ENCODE peak calls at places on chromosome 7, in eight cellular contexts. One of them, this sample, is unnamed. For H3K36me3 and H3K4me1, the result is how much of the 10 kb centered on the place peaks cover.

GRCh38 chr7:123143206-123143605 is 56.6 kb downstream of the SLC13A1 start:
- DNase-seq in PC-3: no peak
- DNase-seq in IMR-90: no peak
- DNase-seq in heart left ventricle: no peak
- DNase-seq in kidney: no peak
- DNase-seq in lung: no peak
- DNase-seq in spleen: no peak
- DNase-seq in lower lobe of right lung: no peak
- DNase-seq in this sample: no peak

GRCh38 chr7:152925412-152926147 is 166.0 kb downstream of the ACTR3B start:
- DNase-seq in lower lobe of right lung: no peak
- DNase-seq in IMR-90: no peak
- DNase-seq in heart left ventricle: no peak
- DNase-seq in PC-3: no peak
- DNase-seq in spleen: no peak
- DNase-seq in lung: no peak
- DNase-seq in kidney: no peak
- DNase-seq in this sample: no peak

GRCh38 chr7:140122975-140123374 is 53.8 kb downstream of the KDM7A start:
- DNase-seq in IMR-90: no peak
- DNase-seq in kidney: no peak
- DNase-seq in lung: no peak
- DNase-seq in PC-3: no peak
- DNase-seq in lower lobe of right lung: no peak
- DNase-seq in heart left ventricle: no peak
- DNase-seq in spleen: no peak
- DNase-seq in this sample: no peak

GRCh38 chr7:48938539-48938938 is 14.2 kb downstream of the CDC14C start:
- DNase-seq in lower lobe of right lung: no peak
- DNase-seq in spleen: no peak
- DNase-seq in lung: no peak
- DNase-seq in PC-3: peak
- DNase-seq in IMR-90: no peak
- DNase-seq in heart left ventricle: no peak
- DNase-seq in kidney: no peak
- DNase-seq in this sample: peak

GRCh38 chr7:57403601-57404342 is 46.2 kb upstream of the ZNF716 start:
- DNase-seq in PC-3: peak
- DNase-seq in spleen: peak
- DNase-seq in lung: no peak
- DNase-seq in kidney: peak
- DNase-seq in IMR-90: no peak
- DNase-seq in heart left ventricle: peak
- DNase-seq in lower lobe of right lung: no peak
- DNase-seq in this sample: no peak

GRCh38 chr7:73704640-73705550 is 14.6 kb downstream of the STX1A start:
- DNase-seq in IMR-90: peak
- DNase-seq in lower lobe of right lung: peak
- DNase-seq in PC-3: peak
- DNase-seq in lung: peak
- DNase-seq in heart left ventricle: peak
- DNase-seq in spleen: no peak
- DNase-seq in kidney: no peak
- DNase-seq in this sample: no peak

GRCh38 chr7:44223362-44224114 is 22.8 kb downstream of the YKT6 start:
- DNase-seq in lower lobe of right lung: peak
- DNase-seq in PC-3: no peak
- DNase-seq in kidney: peak
- DNase-seq in IMR-90: no peak
- DNase-seq in heart left ventricle: peak
- DNase-seq in lung: no peak
- DNase-seq in spleen: peak
- DNase-seq in this sample: no peak

GRCh38 chr7:27143022-27143949 is at the start of gene HOXA5:
- DNase-seq in lower lobe of right lung: no peak
- DNase-seq in kidney: peak
- DNase-seq in spleen: peak
- DNase-seq in PC-3: no peak
- DNase-seq in heart left ventricle: peak
- DNase-seq in IMR-90: peak
- DNase-seq in lung: peak
- DNase-seq in this sample: peak

GRCh38 chr7:106606120-106606519 is 54.8 kb downstream of the CCDC71L start:
- DNase-seq in IMR-90: no peak
- DNase-seq in spleen: no peak
- DNase-seq in lower lobe of right lung: no peak
- DNase-seq in heart left ventricle: no peak
- DNase-seq in lung: no peak
- DNase-seq in PC-3: no peak
- DNase-seq in kidney: no peak
- DNase-seq in this sample: no peak

GRCh38 chr7:27192546-27193334 is 7.2 kb downstream of the HOXA13 start:
- DNase-seq in lung: no peak
- DNase-seq in lower lobe of right lung: no peak
- DNase-seq in spleen: peak
- DNase-seq in kidney: peak
- DNase-seq in heart left ventricle: no peak
- DNase-seq in IMR-90: no peak
- DNase-seq in PC-3: peak
- DNase-seq in this sample: peak

GRCh38 chr7:22189741-22190140 is 167.2 kb downstream of the RAPGEF5 start:
- DNase-seq in lung: no peak
- DNase-seq in heart left ventricle: no peak
- DNase-seq in kidney: no peak
- DNase-seq in spleen: no peak
- DNase-seq in lower lobe of right lung: no peak
- DNase-seq in IMR-90: no peak
- DNase-seq in PC-3: no peak
- DNase-seq in this sample: no peak

GRCh38 chr7:131238260-131238940 is 89.3 kb upstream of the MKLN1 start:
- DNase-seq in PC-3: peak
- DNase-seq in lung: no peak
- DNase-seq in kidney: no peak
- DNase-seq in IMR-90: peak
- DNase-seq in lower lobe of right lung: no peak
- DNase-seq in heart left ventricle: no peak
- DNase-seq in spleen: no peak
- DNase-seq in this sample: no peak

GRCh38 chr7:151019130-151019447 is 5.2 kb downstream of the ATG9B start:
- DNase-seq in kidney: no peak
- DNase-seq in spleen: no peak
- DNase-seq in lung: no peak
- DNase-seq in PC-3: no peak
- DNase-seq in heart left ventricle: no peak
- DNase-seq in IMR-90: no peak
- DNase-seq in lower lobe of right lung: no peak
- DNase-seq in this sample: no peak
- H3K36me3 ChIP-seq in kidney: under half
- H3K36me3 ChIP-seq in spleen: under half
- H3K36me3 ChIP-seq in lung: under half
- H3K36me3 ChIP-seq in PC-3: under half
- H3K36me3 ChIP-seq in heart left ventricle: under half
- H3K36me3 ChIP-seq in IMR-90: under half
- H3K36me3 ChIP-seq in lower lobe of right lung: under half
- H3K36me3 ChIP-seq in this sample: under half

GRCh38 chr7:50633414-50633710 is 68.2 kb upstream of the DDC start:
- DNase-seq in PC-3: no peak
- DNase-seq in heart left ventricle: no peak
- DNase-seq in lower lobe of right lung: no peak
- DNase-seq in kidney: no peak
- DNase-seq in lung: no peak
- DNase-seq in IMR-90: peak
- DNase-seq in spleen: no peak
- DNase-seq in this sample: no peak

GRCh38 chr7:50631639-50632038 is 66.4 kb upstream of the DDC start:
- DNase-seq in spleen: no peak
- DNase-seq in lower lobe of right lung: no peak
- DNase-seq in kidney: no peak
- DNase-seq in IMR-90: no peak
- DNase-seq in heart left ventricle: no peak
- DNase-seq in PC-3: no peak
- DNase-seq in lung: peak
- DNase-seq in this sample: no peak

GRCh38 chr7:50634378-50634777 is 69.2 kb upstream of the DDC start:
- DNase-seq in heart left ventricle: no peak
- DNase-seq in lower lobe of right lung: no peak
- DNase-seq in PC-3: no peak
- DNase-seq in IMR-90: no peak
- DNase-seq in kidney: no peak
- DNase-seq in spleen: no peak
- DNase-seq in lung: no peak
- DNase-seq in this sample: no peak

GRCh38 chr7:50631100-50631499 is 65.9 kb upstream of the DDC start:
- DNase-seq in spleen: no peak
- DNase-seq in PC-3: no peak
- DNase-seq in lung: no peak
- DNase-seq in lower lobe of right lung: no peak
- DNase-seq in kidney: no peak
- DNase-seq in IMR-90: no peak
- DNase-seq in heart left ventricle: no peak
- DNase-seq in this sample: no peak

GRCh38 chr7:50632561-50633413 is 67.6 kb upstream of the DDC start:
- DNase-seq in heart left ventricle: no peak
- DNase-seq in kidney: no peak
- DNase-seq in spleen: no peak
- DNase-seq in lower lobe of right lung: no peak
- DNase-seq in IMR-90: peak
- DNase-seq in PC-3: peak
- DNase-seq in lung: peak
- DNase-seq in this sample: peak
- TF ChIP-seq CTCF in heart left ventricle: peak
- TF ChIP-seq CTCF in kidney: peak
- TF ChIP-seq CTCF in spleen: peak
- TF ChIP-seq CTCF in lower lobe of right lung: peak
- TF ChIP-seq CTCF in IMR-90: peak
- TF ChIP-seq CTCF in PC-3: peak
- TF ChIP-seq CTCF in lung: peak
- TF ChIP-seq CTCF in this sample: peak

DNA sequence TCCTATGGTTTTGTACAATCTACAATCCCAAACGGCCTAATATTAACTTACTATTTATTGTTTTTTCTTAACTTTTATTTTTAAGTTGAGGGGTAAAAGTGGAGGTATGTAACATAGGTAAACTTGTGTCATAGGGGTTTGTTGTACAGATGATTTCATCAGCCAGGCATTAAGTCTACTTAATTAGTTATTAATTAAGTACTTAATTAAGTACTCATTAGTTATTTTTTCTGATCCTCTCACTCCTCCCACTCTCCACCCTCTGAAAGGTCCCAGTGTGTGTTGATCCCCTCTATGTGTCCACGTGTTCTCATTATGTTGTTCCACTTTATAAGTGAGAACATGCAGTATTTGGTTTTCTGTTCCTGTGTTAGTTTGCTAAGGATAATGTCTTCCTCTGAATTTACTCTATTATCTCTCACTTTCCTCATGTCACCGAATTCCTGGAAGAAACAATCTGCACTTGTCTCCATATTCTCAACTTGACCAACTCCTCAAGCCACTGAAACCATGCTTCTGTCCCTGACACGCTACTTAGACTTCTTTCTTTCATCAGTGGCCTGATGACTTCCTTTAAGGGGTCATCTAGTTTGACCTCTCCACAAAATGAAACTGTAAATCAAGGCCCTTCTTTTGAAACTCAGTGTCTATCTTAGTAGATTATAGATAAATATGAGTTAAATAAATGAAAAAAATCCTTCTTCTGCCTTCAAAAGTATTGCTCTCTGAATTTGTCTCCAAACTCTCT is 9.1 kb downstream of the CACNA2D1 start:
- DNase-seq in lower lobe of right lung: no peak
- DNase-seq in lung: no peak
- DNase-seq in IMR-90: no peak
- DNase-seq in heart left ventricle: no peak
- DNase-seq in spleen: no peak
- DNase-seq in kidney: no peak
- DNase-seq in PC-3: no peak
- DNase-seq in this sample: no peak
- H3K4me1 ChIP-seq in lower lobe of right lung: under half
- H3K4me1 ChIP-seq in lung: under half
- H3K4me1 ChIP-seq in IMR-90: under half
- H3K4me1 ChIP-seq in heart left ventricle: under half
- H3K4me1 ChIP-seq in spleen: under half
- H3K4me1 ChIP-seq in kidney: under half
- H3K4me1 ChIP-seq in PC-3: under half
- H3K4me1 ChIP-seq in this sample: under half

GRCh38 chr7:157347217-157347904 is 10.6 kb downstream of the DNAJB6 start:
- DNase-seq in spleen: no peak
- DNase-seq in heart left ventricle: no peak
- DNase-seq in kidney: no peak
- DNase-seq in lower lobe of right lung: no peak
- DNase-seq in lung: no peak
- DNase-seq in PC-3: peak
- DNase-seq in IMR-90: peak
- DNase-seq in this sample: no peak
- H3K36me3 ChIP-seq in spleen: under half
- H3K36me3 ChIP-seq in heart left ventricle: under half
- H3K36me3 ChIP-seq in kidney: under half
- H3K36me3 ChIP-seq in lower lobe of right lung: under half
- H3K36me3 ChIP-seq in lung: under half
- H3K36me3 ChIP-seq in PC-3: under half
- H3K36me3 ChIP-seq in IMR-90: under half
- H3K36me3 ChIP-seq in this sample: under half

DNA sequence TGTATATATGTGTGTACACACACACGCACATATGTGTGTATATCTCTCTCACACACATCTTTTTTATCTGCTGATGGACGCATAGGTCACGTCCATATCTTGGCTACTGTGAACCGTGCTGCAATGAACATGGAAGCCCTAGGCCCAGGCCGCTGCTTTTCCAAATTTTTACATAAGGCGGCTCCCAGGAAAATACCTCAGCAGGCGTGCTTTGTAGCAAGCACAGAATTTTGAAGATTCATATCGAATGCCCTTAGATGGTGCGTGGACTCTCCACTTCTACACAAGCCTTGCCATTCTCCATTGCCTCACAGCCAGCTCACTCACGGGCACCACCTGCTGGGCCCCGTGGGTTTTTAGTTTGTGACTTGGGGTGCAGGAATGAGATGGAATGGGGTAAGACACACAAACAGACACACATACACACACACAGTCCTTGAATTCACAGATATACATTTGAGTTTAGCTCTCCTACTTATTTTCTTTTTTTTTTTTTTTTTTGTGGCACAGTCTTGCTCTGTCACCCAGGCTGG is 57.9 kb upstream of the RNF32 start:
- DNase-seq in kidney: no peak
- DNase-seq in heart left ventricle: no peak
- DNase-seq in PC-3: no peak
- DNase-seq in spleen: no peak
- DNase-seq in lung: no peak
- DNase-seq in IMR-90: no peak
- DNase-seq in lower lobe of right lung: no peak
- DNase-seq in this sample: no peak
- TF ChIP-seq CTCF in kidney: no peak
- TF ChIP-seq CTCF in heart left ventricle: no peak
- TF ChIP-seq CTCF in PC-3: peak
- TF ChIP-seq CTCF in spleen: no peak
- TF ChIP-seq CTCF in lung: no peak
- TF ChIP-seq CTCF in IMR-90: no peak
- TF ChIP-seq CTCF in lower lobe of right lung: no peak
- TF ChIP-seq CTCF in this sample: no peak

GRCh38 chr7:136883046-136883445 is 14.6 kb downstream of the CHRM2 start:
- DNase-seq in lung: no peak
- DNase-seq in spleen: no peak
- DNase-seq in PC-3: no peak
- DNase-seq in heart left ventricle: no peak
- DNase-seq in IMR-90: peak
- DNase-seq in kidney: no peak
- DNase-seq in lower lobe of right lung: no peak
- DNase-seq in this sample: no peak
- H3K4me1 ChIP-seq in lung: under half
- H3K4me1 ChIP-seq in spleen: under half
- H3K4me1 ChIP-seq in PC-3: under half
- H3K4me1 ChIP-seq in heart left ventricle: under half
- H3K4me1 ChIP-seq in IMR-90: under half
- H3K4me1 ChIP-seq in kidney: under half
- H3K4me1 ChIP-seq in lower lobe of right lung: under half
- H3K4me1 ChIP-seq in this sample: under half